ENCODE peak calls at places on chromosomes 3 and 15, in five cellular contexts. E is sigmoid colon, I is vagina, K is transverse colon, G is A549. V is an unnamed sample.
A peak's percentile ranks its signal among the peaks of the same experiment; 100 is the strongest.

GRCh38 chr3:99929409-99930139 is 111.9 kb downstream of the CMSS1 start:
- DNase-seq in E (peak; percentile 77), I (no peak), K (peak; percentile 33), G (no peak), V (no peak)

GRCh38 chr3:186365202-186365974 is 3.4 kb upstream of the DGKG start:
- DNase-seq in E (peak; percentile 76), I (no peak), K (no peak), G (no peak), V (no peak)

GRCh38 chr15:99139276-99139675 is 34.4 kb downstream of the SYNM start:
- DNase-seq in E (no peak), I (no peak), K (no peak), G (no peak), V (no peak)

GRCh38 chr15:55197362-55197705 is 593 bp upstream of the RSL24D1 start:
- DNase-seq in E (no peak), I (no peak), K (no peak), G (no peak), V (no peak)

GRCh38 chr3:175002732-175003143 is 143.6 kb downstream of the NAALADL2 start:
- DNase-seq in E (no peak), I (no peak), K (no peak), G (no peak), V (no peak)

GRCh38 chr3:32113566-32113965 is 7.1 kb downstream of the GPD1L start:
- DNase-seq in E (no peak), I (no peak), K (no peak), G (no peak), V (no peak)

GRCh38 chr3:106635271-106635670 is 742.0 kb upstream of the CCDC54 start:
- DNase-seq in E (no peak), I (no peak), K (no peak), G (no peak), V (no peak)

GRCh38 chr3:42936157-42936981 is 30.4 kb downstream of the ZNF662 start:
- DNase-seq in E (peak; percentile 79), I (no peak), K (peak; percentile 14), G (no peak), V (no peak)

GRCh38 chr3:11074007-11074406 is 80.3 kb upstream of the HRH1 start:
- DNase-seq in E (no peak), I (no peak), K (no peak), G (no peak), V (no peak)

GRCh38 chr3:13224967-13225366 is 151.7 kb upstream of the IQSEC1 start:
- DNase-seq in E (no peak), I (no peak), K (no peak), G (no peak), V (no peak)

GRCh38 chr15:43249699-43250203 is 17.0 kb downstream of the TGM5 start:
- DNase-seq in E (no peak), I (peak; percentile 60), K (no peak), G (no peak), V (no peak)

GRCh38 chr3:66507631-66508260 is 6.9 kb upstream of the LRIG1 start:
- DNase-seq in E (no peak), I (no peak), K (peak; percentile 44), G (no peak), V (no peak)

GRCh38 chr3:40258555-40258954 is 51.0 kb upstream of the EIF1B start:
- DNase-seq in E (no peak), I (no peak), K (no peak), G (no peak), V (no peak)

GRCh38 chr3:140246578-140246977 is 311.6 kb downstream of the CLSTN2 start:
- DNase-seq in E (no peak), I (no peak), K (no peak), G (no peak), V (no peak)

GRCh38 chr3:125207949-125208568 is 4.5 kb downstream of the SLC12A8 start:
- DNase-seq in E (no peak), I (no peak), K (no peak), G (no peak), V (no peak)

GRCh38 chr3:43298292-43298691 is 12.0 kb downstream of the SNRK start:
- DNase-seq in E (no peak), I (no peak), K (no peak), G (no peak), V (peak; percentile 63)

GRCh38 chr3:131898346-131898745 is 136.5 kb downstream of the CPNE4 start:
- DNase-seq in E (no peak), I (no peak), K (no peak), G (no peak), V (no peak)

GRCh38 chr3:121482651-121483050 is 63.1 kb downstream of the POLQ start:
- DNase-seq in E (no peak), I (no peak), K (no peak), G (peak; percentile 33), V (no peak)

GRCh38 chr15:87354661-87355410 is 901.7 kb downstream of the NTRK3 start:
- DNase-seq in E (no peak), I (no peak), K (no peak), G (no peak), V (no peak)

GRCh38 chr3:137020888-137021287 is 63.1 kb downstream of the IL20RB start:
- DNase-seq in E (no peak), I (no peak), K (no peak), G (no peak), V (no peak)

GRCh38 chr3:39513801-39514369 is 46.4 kb downstream of the MOBP start:
- DNase-seq in E (no peak), I (no peak), K (no peak), G (no peak), V (no peak)

GRCh38 chr3:78165876-78166275 is 1126.0 kb downstream of the ROBO2 start:
- DNase-seq in E (no peak), I (no peak), K (no peak), G (no peak), V (no peak)

GRCh38 chr3:42892169-42892568 is 13.8 kb upstream of the ZNF662 start:
- DNase-seq in E (no peak), I (no peak), K (no peak), G (no peak), V (no peak)

GRCh38 chr3:152496286-152496685 is 227.6 kb downstream of the MBNL1 start:
- DNase-seq in E (no peak), I (no peak), K (no peak), G (no peak), V (no peak)

GRCh38 chr15:29135702-29136426 is 133.8 kb downstream of the NSMCE3 start:
- DNase-seq in E (peak; percentile 57), I (no peak), K (no peak), G (no peak), V (peak; percentile 30)

GRCh38 chr3:179837374-179837773 is 184.5 kb downstream of the USP13 start:
- DNase-seq in E (no peak), I (no peak), K (no peak), G (no peak), V (no peak)

GRCh38 chr3:46778101-46778500 is 60.4 kb upstream of the PRSS50 start:
- DNase-seq in E (no peak), I (no peak), K (no peak), G (no peak), V (no peak)

GRCh38 chr3:173135059-173135458 is 6.0 kb downstream of the SPATA16 start:
- DNase-seq in E (no peak), I (no peak), K (no peak), G (no peak), V (no peak)

GRCh38 chr3:43296565-43296964 is 10.2 kb downstream of the SNRK start:
- DNase-seq in E (no peak), I (no peak), K (peak; percentile 46), G (no peak), V (no peak)

DNA sequence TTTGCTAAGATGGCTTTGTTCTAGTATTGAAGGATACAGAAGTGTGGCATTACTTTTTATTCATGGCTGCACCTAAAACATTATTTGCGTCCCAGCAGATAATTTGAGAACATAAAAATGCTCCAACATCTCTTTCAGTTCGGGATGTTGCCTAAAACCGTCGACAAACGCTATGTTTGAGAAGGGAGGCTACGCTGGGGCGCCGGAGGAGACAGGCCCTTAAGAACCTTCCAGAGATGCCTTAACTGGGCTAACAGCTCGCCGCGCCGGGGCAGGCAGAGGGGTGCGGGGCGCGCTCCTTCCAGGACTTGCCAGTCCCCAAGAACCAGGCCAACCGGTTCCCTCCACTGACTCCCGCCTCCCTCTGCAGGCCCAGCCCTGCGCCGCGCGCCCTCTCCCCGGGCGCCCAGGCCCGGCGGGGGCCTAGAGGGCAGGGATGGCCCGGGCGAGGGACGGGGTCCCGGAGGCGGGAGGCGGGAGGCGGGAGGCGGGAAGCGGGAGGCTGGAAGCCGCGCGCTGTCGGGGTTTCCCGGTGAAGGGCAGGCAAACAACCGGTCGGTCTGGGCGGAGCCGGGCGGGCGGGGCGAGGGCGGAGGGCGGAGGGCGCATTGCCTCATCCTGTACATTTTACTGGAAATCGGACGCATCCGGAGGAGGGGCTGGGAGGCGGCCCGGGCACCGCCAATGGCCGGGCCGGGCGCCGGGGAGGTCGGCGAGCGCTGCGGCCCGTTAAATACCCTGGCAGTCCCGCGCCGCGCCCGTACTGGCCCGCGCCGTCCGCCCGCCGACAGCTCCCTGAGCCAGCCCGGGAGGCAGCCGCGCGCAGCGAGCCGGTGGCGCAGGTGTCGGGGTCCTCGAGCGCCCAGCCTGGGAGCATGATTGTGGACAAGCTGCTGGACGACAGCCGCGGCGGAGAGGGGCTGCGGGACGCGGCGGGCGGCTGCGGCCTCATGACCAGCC is at the start of gene NFKBIZ:
- DNase-seq in E (peak; percentile 98), I (peak; percentile 98), K (peak; percentile 98), G (peak; percentile 91), V (peak; percentile 98)
- TF ChIP-seq POLR2A in E (peak; percentile 66), I (peak; percentile 33), K (peak; percentile 90), G (peak; percentile 99), V (peak; percentile 100)

DNA sequence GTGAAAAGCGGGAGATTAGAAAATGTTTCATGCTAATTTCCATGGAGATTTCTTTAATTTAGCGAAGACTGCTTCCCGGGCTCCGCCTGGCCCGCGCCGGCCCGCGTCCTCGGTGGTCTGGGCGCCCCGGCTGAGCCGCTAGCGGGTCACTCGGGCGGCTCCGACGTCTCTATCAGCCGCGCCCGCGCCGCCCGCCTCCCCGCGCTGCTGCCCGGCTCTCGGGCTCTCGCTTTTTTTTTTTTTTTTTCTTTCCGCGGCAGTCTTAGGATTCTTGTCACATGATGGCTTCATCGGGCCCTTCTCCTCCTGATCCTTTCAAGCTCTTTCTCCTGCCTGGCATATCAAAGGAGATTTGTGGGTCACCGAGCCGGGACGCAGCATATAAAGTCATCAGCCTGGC is 617.3 kb downstream of the NR2F2 start:
- DNase-seq in E (no peak), I (no peak), K (no peak), G (no peak), V (no peak)
- H3K4me3 ChIP-seq in E (no peak overlapping the region), I (peak overlapping the region; percentile 25), K (no peak overlapping the region), G (no peak overlapping the region), V (no peak overlapping the region)

GRCh38 chr3:194369522-194370279 is at the start of gene LRRC15:
- DNase-seq in E (no peak), I (no peak), K (peak; percentile 14), G (peak; percentile 35), V (no peak)
- TF ChIP-seq CTCF in E (no peak), I (no peak), K (no peak), G (peak; percentile 10), V (no peak)

GRCh38 chr3:50272911-50273688 is 4.2 kb downstream of the SEMA3B start:
- DNase-seq in E (peak; percentile 92), I (no peak), K (peak; percentile 92), G (peak; percentile 77), V (peak; percentile 90)
- TF ChIP-seq POLR2A in E (no peak), I (no peak), K (no peak), G (no peak), V (no peak)

V was measured in right lobe of liver.